ENCODE peak calls at places on chromosomes 2 and 18, in five cellular contexts. One of them, this sample, is unnamed.

GRCh38 chr2:26255735-26256384 is 11.1 kb downstream of the HADHB start:
- DNase-seq in IMR-90: no peak
- DNase-seq in neuronal stem cell: no peak
- DNase-seq in H9: no peak
- DNase-seq in H1: no peak
- DNase-seq in this sample: no peak

GRCh38 chr2:71452565-71452964 is 796 bp upstream of the DYSF start:
- DNase-seq in IMR-90: peak; percentile 38
- DNase-seq in neuronal stem cell: no peak
- DNase-seq in H9: peak; percentile 49
- DNase-seq in H1: no peak
- DNase-seq in this sample: peak; percentile 82

GRCh38 chr2:20436716-20437470 is 10.0 kb upstream of the RHOB start:
- DNase-seq in IMR-90: no peak
- DNase-seq in neuronal stem cell: no peak
- DNase-seq in H9: no peak
- DNase-seq in H1: no peak
- DNase-seq in this sample: no peak

GRCh38 chr2:180728928-180729559 is 251.4 kb upstream of the UBE2E3 start:
- DNase-seq in IMR-90: peak; percentile 94
- DNase-seq in neuronal stem cell: no peak
- DNase-seq in H9: no peak
- DNase-seq in H1: no peak
- DNase-seq in this sample: no peak

GRCh38 chr2:19020144-19021099 is 338.0 kb downstream of the OSR1 start:
- DNase-seq in IMR-90: no peak
- DNase-seq in neuronal stem cell: no peak
- DNase-seq in H9: no peak
- DNase-seq in H1: no peak
- DNase-seq in this sample: no peak

GRCh38 chr2:20411361-20411894 is 35.4 kb upstream of the RHOB start:
- DNase-seq in IMR-90: peak; percentile 77
- DNase-seq in neuronal stem cell: peak; percentile 24
- DNase-seq in H9: peak; percentile 91
- DNase-seq in H1: peak; percentile 90
- DNase-seq in this sample: peak; percentile 93

GRCh38 chr18:66640431-66640830 is 36.5 kb upstream of the CDH19 start:
- DNase-seq in IMR-90: no peak
- DNase-seq in neuronal stem cell: no peak
- DNase-seq in H9: no peak
- DNase-seq in H1: no peak
- DNase-seq in this sample: no peak

GRCh38 chr2:101558740-101559508 is 84.0 kb upstream of the RFX8 start:
- DNase-seq in IMR-90: peak; percentile 91
- DNase-seq in neuronal stem cell: no peak
- DNase-seq in H9: no peak
- DNase-seq in H1: no peak
- DNase-seq in this sample: no peak

GRCh38 chr2:14324308-14324707 is 308.2 kb upstream of the LRATD1 start:
- DNase-seq in IMR-90: no peak
- DNase-seq in neuronal stem cell: no peak
- DNase-seq in H9: no peak
- DNase-seq in H1: no peak
- DNase-seq in this sample: no peak

GRCh38 chr2:13114391-13114790 is 397.7 kb downstream of the TRIB2 start:
- DNase-seq in IMR-90: peak; percentile 11
- DNase-seq in neuronal stem cell: no peak
- DNase-seq in H9: no peak
- DNase-seq in H1: no peak
- DNase-seq in this sample: peak; percentile 60

GRCh38 chr18:45589559-45590041 is 25.7 kb upstream of the SLC14A2 start:
- DNase-seq in IMR-90: peak; percentile 91
- DNase-seq in neuronal stem cell: no peak
- DNase-seq in H9: no peak
- DNase-seq in H1: no peak
- DNase-seq in this sample: no peak

GRCh38 chr2:50957880-50958279 is 74.1 kb downstream of the NRXN1 start:
- DNase-seq in IMR-90: peak; percentile 37
- DNase-seq in neuronal stem cell: no peak
- DNase-seq in H9: no peak
- DNase-seq in H1: no peak
- DNase-seq in this sample: no peak

GRCh38 chr2:50963734-50964133 is 68.2 kb downstream of the NRXN1 start:
- DNase-seq in IMR-90: no peak
- DNase-seq in neuronal stem cell: no peak
- DNase-seq in H9: no peak
- DNase-seq in H1: no peak
- DNase-seq in this sample: no peak
- H3K18ac ChIP-seq in IMR-90: no peak overlapping the region
- H3K18ac ChIP-seq in neuronal stem cell: no peak overlapping the region
- H3K18ac ChIP-seq in H9: no peak overlapping the region
- H3K18ac ChIP-seq in H1: no peak overlapping the region
- H3K18ac ChIP-seq in this sample: no peak overlapping the region

DNA sequence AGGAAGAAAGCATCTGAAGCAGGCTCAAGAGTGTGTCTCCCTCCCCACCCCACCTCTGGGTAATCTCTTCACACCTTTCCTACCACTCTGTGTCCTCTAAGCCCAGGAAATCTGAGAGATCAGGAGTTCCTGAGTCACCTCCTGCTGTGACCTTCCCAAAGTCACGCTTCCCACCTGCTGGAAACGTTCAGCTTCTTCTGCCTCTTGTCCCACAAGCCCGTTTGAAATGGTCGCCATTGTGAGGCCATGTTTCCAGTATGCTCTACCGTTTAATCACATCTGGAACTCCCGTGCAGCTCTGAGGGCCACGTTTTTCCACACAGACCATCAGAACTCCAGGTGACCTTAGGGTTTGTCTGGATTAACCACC is 25.9 kb downstream of the GREB1 start:
- DNase-seq in IMR-90: no peak
- DNase-seq in neuronal stem cell: no peak
- DNase-seq in H9: no peak
- DNase-seq in H1: no peak
- DNase-seq in this sample: peak; percentile 90
- H2AK5ac ChIP-seq in IMR-90: no peak overlapping the region
- H2AK5ac ChIP-seq in neuronal stem cell: no peak overlapping the region
- H2AK5ac ChIP-seq in H9: no peak overlapping the region
- H2AK5ac ChIP-seq in H1: no peak overlapping the region
- H2AK5ac ChIP-seq in this sample: no peak overlapping the region

DNA sequence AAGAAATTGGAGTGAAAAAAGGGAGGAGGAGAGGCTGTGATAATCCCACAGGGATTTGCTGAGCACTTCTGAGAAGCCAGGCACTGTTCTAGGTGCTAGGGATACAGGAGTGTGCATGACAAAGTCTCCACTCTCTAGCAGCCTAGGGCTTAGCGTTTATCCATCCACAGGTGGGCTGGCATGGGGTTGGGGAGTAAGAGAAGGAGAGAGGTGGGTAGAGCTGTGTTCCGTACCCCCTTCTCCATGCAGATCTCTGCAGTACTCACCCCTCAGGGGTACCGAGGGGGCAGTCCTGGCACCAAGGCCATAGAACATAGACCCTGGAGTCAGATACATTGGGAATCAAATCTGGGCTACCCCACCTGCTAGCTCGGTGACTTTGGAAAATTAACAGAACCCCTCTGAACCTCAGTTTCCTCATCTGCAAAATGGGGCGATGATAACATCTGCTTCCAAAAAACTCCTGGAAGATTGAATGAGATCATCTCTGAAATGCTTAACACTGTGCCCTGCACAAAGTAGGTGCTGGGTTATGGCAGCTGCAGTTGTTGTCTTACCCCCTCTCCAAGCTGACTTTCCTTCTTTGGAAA is 18.6 kb downstream of the FOSL2 start:
- DNase-seq in IMR-90: no peak
- DNase-seq in neuronal stem cell: no peak
- DNase-seq in H9: no peak
- DNase-seq in H1: no peak
- DNase-seq in this sample: no peak
- H3K4me1 ChIP-seq in IMR-90: peaks cover 33% of the 10 kb centered on the region
- H3K4me1 ChIP-seq in neuronal stem cell: peaks cover 2% of the 10 kb centered on the region
- H3K4me1 ChIP-seq in H9: peaks cover 2% of the 10 kb centered on the region
- H3K4me1 ChIP-seq in H1: no peaks in the 10 kb centered on the region
- H3K4me1 ChIP-seq in this sample: no peaks in the 10 kb centered on the region

GRCh38 chr2:113046465-113046864 is 6.2 kb downstream of the IL36B start:
- DNase-seq in IMR-90: no peak
- DNase-seq in neuronal stem cell: no peak
- DNase-seq in H9: no peak
- DNase-seq in H1: no peak
- DNase-seq in this sample: no peak

GRCh38 chr2:113053666-113054435 is 1.2 kb upstream of the IL36B start:
- DNase-seq in IMR-90: no peak
- DNase-seq in neuronal stem cell: no peak
- DNase-seq in H9: no peak
- DNase-seq in H1: no peak
- DNase-seq in this sample: no peak

GRCh38 chr2:113056501-113056900 is 2.5 kb upstream of the IL36RN start:
- DNase-seq in IMR-90: no peak
- DNase-seq in neuronal stem cell: no peak
- DNase-seq in H9: no peak
- DNase-seq in H1: no peak
- DNase-seq in this sample: no peak

GRCh38 chr2:113052767-113053166 is at the start of gene IL36B:
- DNase-seq in IMR-90: no peak
- DNase-seq in neuronal stem cell: no peak
- DNase-seq in H9: no peak
- DNase-seq in H1: no peak
- DNase-seq in this sample: no peak

GRCh38 chr2:113050921-113051895 is 1.5 kb downstream of the IL36B start:
- DNase-seq in IMR-90: no peak
- DNase-seq in neuronal stem cell: no peak
- DNase-seq in H9: no peak
- DNase-seq in H1: no peak
- DNase-seq in this sample: no peak
- H3K18ac ChIP-seq in IMR-90: no peak overlapping the region
- H3K18ac ChIP-seq in neuronal stem cell: peak overlapping the region; percentile 8
- H3K18ac ChIP-seq in H9: no peak overlapping the region
- H3K18ac ChIP-seq in H1: no peak overlapping the region
- H3K18ac ChIP-seq in this sample: no peak overlapping the region

GRCh38 chr18:32373505-32373904 is 97.2 kb downstream of the GAREM1 start:
- DNase-seq in IMR-90: no peak
- DNase-seq in neuronal stem cell: no peak
- DNase-seq in H9: no peak
- DNase-seq in H1: no peak
- DNase-seq in this sample: no peak
- H2AK5ac ChIP-seq in IMR-90: no peak overlapping the region
- H2AK5ac ChIP-seq in neuronal stem cell: no peak overlapping the region
- H2AK5ac ChIP-seq in H9: no peak overlapping the region
- H2AK5ac ChIP-seq in H1: no peak overlapping the region
- H2AK5ac ChIP-seq in this sample: no peak overlapping the region

GRCh38 chr2:32485399-32485798 is 128.6 kb downstream of the BIRC6 start:
- DNase-seq in IMR-90: peak; percentile 36
- DNase-seq in neuronal stem cell: no peak
- DNase-seq in H9: no peak
- DNase-seq in H1: no peak
- DNase-seq in this sample: no peak

GRCh38 chr2:32489061-32489460 is 132.2 kb downstream of the BIRC6 start:
- DNase-seq in IMR-90: no peak
- DNase-seq in neuronal stem cell: no peak
- DNase-seq in H9: no peak
- DNase-seq in H1: no peak
- DNase-seq in this sample: no peak

GRCh38 chr2:32496657-32497056 is 131.2 kb upstream of the TTC27 start:
- DNase-seq in IMR-90: no peak
- DNase-seq in neuronal stem cell: no peak
- DNase-seq in H9: no peak
- DNase-seq in H1: no peak
- DNase-seq in this sample: peak; percentile 3

GRCh38 chr2:32495139-32495538 is 132.7 kb upstream of the TTC27 start:
- DNase-seq in IMR-90: peak; percentile 44
- DNase-seq in neuronal stem cell: no peak
- DNase-seq in H9: no peak
- DNase-seq in H1: no peak
- DNase-seq in this sample: no peak

GRCh38 chr2:32491346-32491745 is 134.5 kb downstream of the BIRC6 start:
- DNase-seq in IMR-90: no peak
- DNase-seq in neuronal stem cell: no peak
- DNase-seq in H9: no peak
- DNase-seq in H1: no peak
- DNase-seq in this sample: no peak
- H3K4me1 ChIP-seq in IMR-90: peaks cover 3% of the 10 kb centered on the region
- H3K4me1 ChIP-seq in neuronal stem cell: no peaks in the 10 kb centered on the region
- H3K4me1 ChIP-seq in H9: no peaks in the 10 kb centered on the region
- H3K4me1 ChIP-seq in H1: no peaks in the 10 kb centered on the region
- H3K4me1 ChIP-seq in this sample: no peaks in the 10 kb centered on the region

DNA sequence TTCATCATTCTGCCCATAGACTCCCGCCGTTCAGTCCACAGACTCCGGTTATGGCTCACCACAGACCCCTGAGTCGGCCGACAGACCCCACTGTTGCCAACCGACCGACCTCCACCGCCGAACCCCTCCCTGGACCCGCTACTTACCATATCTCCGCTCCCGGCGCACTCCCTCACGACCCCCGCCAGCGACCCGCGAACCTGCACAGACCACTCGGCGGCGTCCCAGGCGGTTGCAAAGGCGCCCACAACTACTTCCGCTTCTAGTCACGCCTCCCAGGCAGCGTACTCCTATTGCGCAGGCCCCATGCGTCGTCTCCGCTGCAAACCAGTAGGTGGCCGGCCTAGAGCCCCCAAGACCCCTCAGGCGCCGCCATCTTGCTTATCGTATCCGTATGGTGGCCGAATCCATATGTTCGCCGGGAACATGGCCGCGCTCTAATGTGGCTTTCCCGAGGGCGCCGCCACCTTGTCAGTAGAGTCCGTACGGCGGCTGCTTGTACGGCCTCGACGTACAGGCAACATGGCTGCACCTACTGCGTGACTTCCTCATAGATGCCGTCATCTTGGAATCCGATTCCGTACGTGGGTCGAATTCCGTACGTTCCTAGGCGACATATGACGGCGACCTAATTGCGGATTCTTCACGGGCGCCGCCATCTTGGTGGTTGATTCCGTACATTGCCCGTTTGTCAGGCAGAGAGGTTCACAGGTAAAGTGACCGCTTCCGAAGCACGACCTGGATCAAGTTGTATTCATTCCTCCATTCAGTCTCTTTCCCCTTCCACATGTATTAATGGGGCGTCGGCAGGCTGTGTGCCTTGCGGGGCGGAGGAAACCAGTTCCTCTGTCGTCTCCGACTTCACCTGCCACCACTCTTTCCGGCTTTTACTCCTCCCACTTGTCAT is at the start of gene CXXC1:
- DNase-seq in IMR-90: peak; percentile 100
- DNase-seq in neuronal stem cell: peak; percentile 99
- DNase-seq in H9: peak; percentile 99
- DNase-seq in H1: peak; percentile 93
- DNase-seq in this sample: peak; percentile 100
- H3K18ac ChIP-seq in IMR-90: no peak within 1 kb of the TSS
- H3K18ac ChIP-seq in neuronal stem cell: peak within 1 kb of the TSS; percentile 88
- H3K18ac ChIP-seq in H9: no peak within 1 kb of the TSS
- H3K18ac ChIP-seq in H1: no peak within 1 kb of the TSS
- H3K18ac ChIP-seq in this sample: peak within 1 kb of the TSS; percentile 2